ENCODE peak calls at places on chromosomes 13 and 19, in six cellular contexts. U, L, C, H, K and J are unnamed samples.

GRCh38 chr19:3006075-3006767 is 22.9 kb downstream of the TLE2 start:
- DNase-seq in H (peak), L (no peak), U (no peak), K (no peak), C (no peak), J (no peak)

GRCh38 chr19:51097166-51097736 is 11.0 kb downstream of the CTU1 start:
- DNase-seq in H (peak), L (no peak), C (peak), K (peak), U (peak), J (peak)

GRCh38 chr13:49733181-49733951 is 42.1 kb upstream of the EBPL start:
- DNase-seq in C (no peak), K (peak), H (no peak), U (no peak), L (no peak), J (no peak)

GRCh38 chr19:38932425-38933179 is 1.9 kb downstream of the MRPS12 start:
- DNase-seq in U (no peak), H (no peak), C (no peak), K (peak), L (no peak), J (peak)

GRCh38 chr13:48600374-48601364 is 53.1 kb upstream of the CYSLTR2 start:
- DNase-seq in U (no peak), C (peak), H (no peak), K (peak), L (no peak), J (no peak)

GRCh38 chr13:109945206-109945960 is 159.0 kb upstream of the IRS2 start:
- DNase-seq in C (no peak), L (no peak), U (no peak), H (no peak), K (peak), J (no peak)

GRCh38 chr19:49653466-49653806 is 11.4 kb downstream of the SCAF1 start:
- DNase-seq in C (no peak), U (no peak), L (no peak), H (no peak), K (no peak), J (no peak)

GRCh38 chr13:77480071-77480470 is 55.4 kb upstream of the SCEL start:
- DNase-seq in C (no peak), L (no peak), K (peak), H (no peak), U (no peak), J (no peak)

GRCh38 chr13:34155931-34156607 is 338.1 kb downstream of the RFC3 start:
- DNase-seq in L (no peak), C (no peak), U (no peak), H (no peak), K (peak), J (no peak)

GRCh38 chr13:112141643-112142400 is 74.9 kb downstream of the SOX1 start:
- DNase-seq in U (no peak), H (no peak), C (no peak), L (no peak), K (no peak), J (no peak)

GRCh38 chr13:49836516-49836915 is 44.0 kb upstream of the KPNA3 start:
- DNase-seq in L (peak), U (no peak), H (no peak), C (no peak), K (no peak), J (no peak)

GRCh38 chr19:51163257-51163656 is 21.2 kb downstream of the SIGLEC7 start:
- DNase-seq in K (no peak), U (no peak), L (no peak), C (no peak), H (no peak), J (no peak)

GRCh38 chr13:49292742-49293498 is 45.2 kb downstream of the CDADC1 start:
- DNase-seq in L (peak), C (peak), K (peak), U (peak), H (no peak), J (no peak)

GRCh38 chr13:39362652-39363390 is 240.2 kb downstream of the LHFPL6 start:
- DNase-seq in C (no peak), K (no peak), H (no peak), L (no peak), U (no peak), J (no peak)

GRCh38 chr13:24505256-24505655 is 7.3 kb downstream of the PARP4 start:
- DNase-seq in H (no peak), C (no peak), K (peak), U (no peak), L (no peak), J (no peak)

GRCh38 chr19:23762884-23763711 is 4.4 kb upstream of the ZNF681 start:
- DNase-seq in L (peak), U (peak), H (peak), K (peak), C (peak), J (peak)

GRCh38 chr19:41327499-41328156 is 17.7 kb downstream of the CCDC97 start:
- DNase-seq in K (no peak), C (peak), H (peak), U (peak), L (peak), J (peak)

GRCh38 chr13:40910324-40911050 is 108.6 kb downstream of the ELF1 start:
- DNase-seq in H (no peak), U (no peak), C (no peak), L (no peak), K (peak), J (no peak)

GRCh38 chr19:41426952-41427646 is at the start of gene B3GNT8:
- DNase-seq in U (peak), H (peak), C (peak), K (peak), L (no peak), J (peak)

GRCh38 chr13:39663508-39663907 is 8.0 kb downstream of the COG6 start:
- DNase-seq in K (no peak), H (no peak), U (no peak), L (no peak), C (no peak), J (no peak)

GRCh38 chr19:39224910-39225309 is 19.9 kb downstream of the IFNL3 start:
- DNase-seq in H (no peak), K (no peak), U (no peak), C (no peak), L (no peak), J (no peak)

GRCh38 chr19:3480383-3481091 is at the start of gene SMIM24:
- DNase-seq in H (no peak), L (no peak), C (no peak), K (no peak), U (no peak), J (no peak)

GRCh38 chr13:73945871-73946270 is 188.3 kb downstream of the KLF12 start:
- DNase-seq in C (peak), K (peak), L (no peak), U (no peak), H (no peak), J (no peak)

GRCh38 chr13:99796175-99796819 is 175.3 kb downstream of the ZIC5 start:
- DNase-seq in L (no peak), K (peak), U (no peak), H (peak), C (no peak), J (no peak)

GRCh38 chr13:24985102-24985501 is 110.8 kb upstream of the PABPC3 start:
- DNase-seq in H (no peak), K (no peak), C (no peak), L (no peak), U (no peak), J (no peak)

GRCh38 chr19:447064-447426 is 13.8 kb downstream of the SHC2 start:
- DNase-seq in K (no peak), L (no peak), U (no peak), C (no peak), H (no peak), J (no peak)

GRCh38 chr13:65733110-65733509 is 1497.0 kb downstream of the PCDH9 start:
- DNase-seq in K (no peak), U (no peak), C (no peak), L (no peak), H (no peak), J (no peak)